ENCODE peak calls at places on chromosomes 4 and X, in ten cellular contexts. G is RWPE1, Z is hepatocyte, Q is brain microvascular endothelial cell, I is IMR-90, B is Peyer's patch, S is endodermal cell, P is GM23248, J is A673, Y is RWPE2. O is an unnamed sample.

GRCh38 chr4:36841583-36842326 is 402.8 kb upstream of the NWD2 start:
- DNase-seq in G (no peak), Z (no peak), Q (no peak), I (no peak), B (no peak), S (no peak), P (no peak), J (no peak), Y (no peak), O (no peak)

GRCh38 chr4:15238720-15239119 is 189.1 kb upstream of the C1QTNF7 start:
- DNase-seq in G (peak), Z (peak), Q (peak), I (peak), B (no peak), S (peak), P (peak), J (peak), Y (no peak), O (no peak)

GRCh38 chr4:37891221-37892159 is 606 bp downstream of the TBC1D1 start:
- DNase-seq in G (peak), Z (no peak), Q (no peak), I (peak), B (peak), S (peak), P (peak), J (no peak), Y (no peak), O (no peak)

GRCh38 chrX:25020391-25021131 is 4.8 kb upstream of the ARX start:
- DNase-seq in G (no peak), Z (peak), Q (no peak), I (no peak), B (no peak), S (peak), P (no peak), J (peak), Y (no peak), O (no peak)

GRCh38 chr4:121256346-121256745 is 92.2 kb upstream of the TNIP3 start:
- DNase-seq in G (peak), Z (peak), Q (peak), I (peak), B (no peak), S (no peak), P (peak), J (peak), Y (no peak), O (peak)

GRCh38 chr4:156515295-156515694 is 456.3 kb downstream of the PDGFC start:
- DNase-seq in G (peak), Z (no peak), Q (no peak), I (peak), B (no peak), S (no peak), P (no peak), J (peak), Y (no peak), O (no peak)

GRCh38 chr4:185534850-185535761 is at the start of gene PDLIM3:
- DNase-seq in G (peak), Z (peak), Q (peak), I (peak), B (peak), S (peak), P (peak), J (no peak), Y (no peak), O (no peak)

GRCh38 chr4:102829803-102830202 is 2.5 kb upstream of the UBE2D3 start:
- DNase-seq in G (no peak), Z (no peak), Q (no peak), I (no peak), B (no peak), S (no peak), P (no peak), J (no peak), Y (no peak), O (no peak)

GRCh38 chrX:18426004-18426320 is 554 bp downstream of the CDKL5 start:
- DNase-seq in G (no peak), Z (no peak), Q (no peak), I (no peak), B (no peak), S (no peak), P (peak), J (no peak), Y (no peak), O (no peak)
- H3K27ac ChIP-seq in G (peak), Z (peak), Q (no peak), I (peak), B (peak), S (no peak), P (no peak), J (no peak), Y (no peak), O (no peak)

GRCh38 chrX:1899841-1900240 is 285.0 kb downstream of the ASMT start:
- DNase-seq in G (no peak), Z (peak), Q (no peak), I (no peak), B (no peak), S (peak), P (no peak), J (no peak), Y (no peak), O (no peak)

GRCh38 chrX:1904663-1905218 is 289.9 kb downstream of the ASMT start:
- DNase-seq in G (no peak), Z (no peak), Q (no peak), I (no peak), B (no peak), S (no peak), P (no peak), J (no peak), Y (no peak), O (no peak)

GRCh38 chrX:1906028-1906427 is 291.2 kb downstream of the ASMT start:
- DNase-seq in G (no peak), Z (no peak), Q (no peak), I (no peak), B (no peak), S (no peak), P (no peak), J (no peak), Y (no peak), O (no peak)

GRCh38 chrX:1902901-1903379 is 288.1 kb downstream of the ASMT start:
- DNase-seq in G (no peak), Z (no peak), Q (no peak), I (no peak), B (no peak), S (no peak), P (no peak), J (no peak), Y (no peak), O (no peak)

GRCh38 chrX:1903380-1903935 is 288.6 kb downstream of the ASMT start:
- DNase-seq in G (peak), Z (peak), Q (peak), I (no peak), B (no peak), S (no peak), P (peak), J (no peak), Y (no peak), O (no peak)
- H3K27ac ChIP-seq in G (no peak), Z (peak), Q (no peak), I (no peak), B (no peak), S (no peak), P (no peak), J (no peak), Y (peak), O (no peak)

GRCh38 chrX:6129751-6130150 is 98.9 kb downstream of the NLGN4X start:
- DNase-seq in G (no peak), Z (no peak), Q (no peak), I (no peak), B (no peak), S (no peak), P (no peak), J (no peak), Y (no peak), O (no peak)
- H3K27ac ChIP-seq in G (no peak), Z (no peak), Q (no peak), I (no peak), B (no peak), S (no peak), P (no peak), J (no peak), Y (no peak), O (no peak)

GRCh38 chrX:104347860-104348259 is 93.1 kb upstream of the ESX1 start:
- DNase-seq in G (no peak), Z (no peak), Q (no peak), I (no peak), B (no peak), S (no peak), P (peak), J (no peak), Y (no peak), O (no peak)

GRCh38 chrX:104351173-104351769 is 96.5 kb upstream of the ESX1 start:
- DNase-seq in G (peak), Z (no peak), Q (peak), I (peak), B (no peak), S (no peak), P (peak), J (peak), Y (no peak), O (no peak)
- H3K27ac ChIP-seq in G (no peak), Z (no peak), Q (peak), I (no peak), B (no peak), S (no peak), P (peak), J (no peak), Y (peak), O (no peak)

DNA sequence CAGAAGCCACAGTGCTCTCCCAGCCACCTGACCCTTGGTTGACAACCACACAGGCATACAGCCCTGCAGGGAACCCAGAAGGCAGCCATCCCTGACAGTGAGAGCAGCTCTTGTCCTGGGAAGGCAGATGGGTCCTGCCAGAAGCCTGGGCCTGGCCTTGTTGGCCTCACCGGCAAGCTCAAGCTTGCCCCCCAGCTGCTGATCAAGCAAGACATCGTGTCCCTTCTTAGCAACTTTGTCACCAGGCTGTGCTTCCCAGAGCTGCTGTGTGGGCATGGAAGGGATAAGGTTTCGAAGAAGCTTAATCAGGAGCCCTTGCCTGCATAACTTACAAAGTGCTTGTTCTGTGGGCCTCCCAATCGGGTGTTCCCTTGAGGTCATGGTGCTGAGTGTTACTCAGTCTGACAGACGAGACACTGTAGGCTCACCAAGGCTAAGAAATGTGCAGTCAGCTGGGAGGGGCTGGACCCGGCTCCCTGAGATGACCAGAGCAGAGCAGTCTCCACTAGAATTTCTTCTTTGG is 6.8 kb upstream of the ABLIM2 start:
- DNase-seq in G (no peak), Z (no peak), Q (no peak), I (no peak), B (no peak), S (no peak), P (peak), J (no peak), Y (no peak), O (no peak)
- H3K27ac ChIP-seq in G (no peak), Z (no peak), Q (no peak), I (no peak), B (no peak), S (no peak), P (no peak), J (no peak), Y (no peak), O (no peak)